ENCODE peak calls at places on chromosomes 16 and 17, in four cellular contexts. G, R, U and O are unnamed samples.

GRCh38 chr17:61385869-61386245 is 13.8 kb upstream of the TBX2 start:
- DNase-seq in G (no peak), R (no peak), U (no peak), O (no peak)

GRCh38 chr17:75130632-75131277 is 787 bp downstream of the NT5C start:
- DNase-seq in G (peak; percentile 69), R (peak; percentile 68), U (peak; percentile 74), O (no peak)

GRCh38 chr17:17033466-17033865 is 8.8 kb upstream of the MPRIP start:
- DNase-seq in G (no peak), R (no peak), U (no peak), O (no peak)

GRCh38 chr17:8057691-8058114 is 18.8 kb downstream of the ALOX15B start:
- DNase-seq in G (peak; percentile 83), R (peak; percentile 75), U (peak; percentile 71), O (peak; percentile 75)

GRCh38 chr17:48484850-48485249 is 46.0 kb downstream of the HOXB1 start:
- DNase-seq in G (peak; percentile 49), R (no peak), U (no peak), O (no peak)

GRCh38 chr17:20116683-20117309 is 107.6 kb downstream of the SPECC1 start:
- DNase-seq in G (peak; percentile 53), R (peak; percentile 49), U (peak; percentile 28), O (no peak)

GRCh38 chr16:74480150-74481029 is 59.1 kb upstream of the CLEC18B start:
- DNase-seq in G (peak; percentile 71), R (no peak), U (peak; percentile 31), O (no peak)

GRCh38 chr16:88616736-88617135 is 21.6 kb upstream of the IL17C start:
- DNase-seq in G (no peak), R (no peak), U (no peak), O (no peak)

GRCh38 chr16:400061-400540 is 1.6 kb upstream of the DECR2 start:
- DNase-seq in G (no peak), R (no peak), U (no peak), O (no peak)

GRCh38 chr17:73191443-73192218 is 1.2 kb upstream of the COG1 start:
- DNase-seq in G (peak; percentile 80), R (peak; percentile 77), U (peak; percentile 74), O (no peak)

GRCh38 chr17:3553419-3554401 is 3.9 kb downstream of the TRPV3 start:
- DNase-seq in G (no peak), R (no peak), U (no peak), O (no peak)

GRCh38 chr17:61248399-61248798 is 151.2 kb upstream of the TBX2 start:
- DNase-seq in G (no peak), R (peak; percentile 30), U (no peak), O (no peak)

GRCh38 chr17:79237448-79238053 is 162.9 kb downstream of the ENGASE start:
- DNase-seq in G (no peak), R (no peak), U (no peak), O (no peak)

DNA sequence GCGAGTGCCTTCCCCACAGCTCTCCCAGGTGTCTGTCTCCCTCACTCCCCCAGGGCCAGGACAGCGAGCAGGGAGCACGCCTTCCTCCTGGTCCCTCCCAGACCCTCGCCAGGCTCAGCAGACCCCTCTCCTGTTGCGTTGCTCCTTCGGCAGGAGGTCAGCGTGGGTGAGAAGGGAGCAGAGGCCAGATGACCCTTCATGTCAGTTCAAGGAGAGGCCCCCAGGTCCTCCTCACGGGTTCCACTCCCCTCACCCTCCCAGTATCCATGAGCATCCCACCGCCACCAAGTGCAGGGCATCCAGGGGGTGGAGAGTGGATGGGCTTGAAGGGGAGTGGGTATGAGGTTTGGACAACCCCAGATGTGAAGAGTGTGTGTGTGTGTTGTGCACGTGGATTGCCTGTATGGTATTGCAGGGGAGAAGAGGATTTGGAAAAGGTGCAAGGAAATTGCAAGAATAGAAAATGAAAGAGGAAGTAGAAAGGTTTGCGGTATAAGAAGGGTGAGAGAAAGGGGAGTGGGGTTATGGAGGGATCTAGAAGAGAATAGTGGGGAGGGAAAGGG is 17.7 kb downstream of the SGCA start:
- DNase-seq in G (no peak), R (no peak), U (no peak), O (no peak)
- TF ChIP-seq TCF7L2 in G (no peak), R (no peak), U (no peak), O (no peak)

DNA sequence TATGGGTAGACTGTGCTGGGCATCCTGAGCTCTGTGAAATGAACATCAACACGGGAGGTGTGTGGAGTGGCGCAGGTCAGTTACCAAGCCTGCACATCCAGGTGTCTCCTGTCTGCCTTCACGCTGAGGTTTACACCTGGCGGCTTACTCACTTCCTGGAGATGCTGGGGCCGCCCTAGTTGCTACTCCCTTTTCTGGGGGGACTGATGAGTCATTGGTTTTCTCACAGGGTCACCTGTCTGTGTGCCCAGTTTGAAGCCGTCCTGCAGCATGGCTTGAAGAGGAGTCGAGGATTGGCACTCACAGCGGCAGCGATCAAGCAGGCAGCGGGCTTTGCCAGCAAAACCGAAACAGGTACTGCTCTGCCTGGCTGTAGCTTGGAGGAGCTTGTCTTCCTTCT is 50.6 kb downstream of the SNX29 start:
- DNase-seq in G (peak; percentile 21), R (no peak), U (no peak), O (no peak)
- H3K4me1 ChIP-seq in G (peaks cover 11% of the 10 kb centered on the region), R (peaks cover 21% of the 10 kb centered on the region), U (no peaks in the 10 kb centered on the region), O (no peaks in the 10 kb centered on the region)

DNA sequence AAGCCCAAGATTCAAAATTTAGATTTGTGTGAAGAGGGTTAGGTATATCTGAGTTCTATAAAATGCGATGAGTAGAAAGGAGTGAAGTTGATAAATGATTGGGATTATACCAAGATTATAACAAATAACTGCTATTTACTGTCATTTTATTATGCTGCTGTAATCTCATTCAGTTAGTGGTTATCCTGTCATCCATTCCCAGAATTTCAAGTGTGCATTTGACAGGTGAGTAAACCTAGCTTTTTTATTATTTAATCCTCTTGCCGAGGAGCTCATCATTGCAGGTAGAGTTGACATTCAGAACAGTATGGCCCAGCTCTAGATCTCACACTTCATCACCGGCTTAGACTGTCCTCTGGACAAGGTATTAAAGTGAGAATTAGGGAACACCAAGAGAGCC is 1146.2 kb downstream of the CDH11 start:
- DNase-seq in G (no peak), R (no peak), U (no peak), O (no peak)
- TF ChIP-seq POLR2AphosphoS5 in G (no peak), R (no peak), U (no peak), O (no peak)

GRCh38 chr17:80783971-80784370 is 207.7 kb upstream of the CHMP6 start:
- DNase-seq in G (no peak), R (no peak), U (no peak), O (no peak)
- TF ChIP-seq TCF7L2 in G (no peak), R (no peak), U (no peak), O (no peak)

GRCh38 chr17:44540246-44541084 is 16.8 kb upstream of the FZD2 start:
- DNase-seq in G (no peak), R (no peak), U (no peak), O (no peak)

GRCh38 chr17:44531019-44531418 is 26.3 kb upstream of the FZD2 start:
- DNase-seq in G (no peak), R (no peak), U (no peak), O (no peak)

GRCh38 chr17:44533533-44534246 is 23.6 kb upstream of the FZD2 start:
- DNase-seq in G (peak; percentile 77), R (peak; percentile 81), U (peak; percentile 92), O (no peak)

GRCh38 chr17:44539664-44540063 is 17.6 kb upstream of the FZD2 start:
- DNase-seq in G (no peak), R (no peak), U (no peak), O (no peak)

DNA sequence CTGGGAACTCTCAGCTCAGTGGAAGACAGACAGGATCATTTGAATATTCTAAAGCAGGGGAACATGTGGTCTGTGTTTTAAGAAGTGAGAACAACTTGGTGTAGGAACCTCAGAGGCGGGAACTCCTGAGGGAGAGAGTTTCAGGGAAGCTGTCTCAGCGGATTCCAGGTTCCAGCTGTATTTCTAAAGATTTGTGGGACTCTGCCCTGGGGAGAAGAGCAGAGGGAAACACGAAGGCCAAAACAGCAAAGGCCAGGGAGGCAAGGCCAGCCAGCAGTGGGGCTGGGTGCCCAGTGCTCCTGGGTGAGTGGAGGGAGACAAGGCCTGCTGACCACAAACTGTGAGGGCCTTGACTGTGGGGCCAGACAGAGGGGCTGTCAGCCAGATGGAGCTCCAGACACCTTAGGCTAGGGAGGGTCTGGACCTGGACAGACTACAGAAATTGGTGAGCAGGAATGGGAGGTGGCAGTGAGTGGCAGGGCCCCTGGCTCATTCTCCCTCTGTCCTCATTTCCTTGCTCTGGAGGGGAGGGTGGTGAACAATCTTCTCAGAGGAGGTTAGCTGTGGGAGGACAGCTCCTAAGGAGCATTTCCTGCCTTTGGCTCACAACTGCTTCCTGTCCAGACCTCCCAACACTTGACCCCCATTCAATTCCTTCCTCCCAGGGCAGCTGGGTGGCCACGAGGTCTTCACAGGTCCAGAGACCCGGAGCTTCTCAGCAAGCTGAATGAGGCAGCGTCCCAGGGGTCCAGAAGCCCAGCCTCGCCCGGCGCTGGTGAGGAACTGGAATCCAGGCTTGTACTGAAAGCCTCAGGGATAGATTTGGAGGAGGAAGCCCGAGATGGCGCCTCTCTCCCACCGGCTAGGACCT is 21.0 kb upstream of the FZD2 start:
- DNase-seq in G (no peak), R (no peak), U (no peak), O (no peak)
- H3K4me1 ChIP-seq in G (peaks cover 6% of the 10 kb centered on the region), R (peaks cover 16% of the 10 kb centered on the region), U (peaks cover 16% of the 10 kb centered on the region), O (peaks cover 19% of the 10 kb centered on the region)

DNA sequence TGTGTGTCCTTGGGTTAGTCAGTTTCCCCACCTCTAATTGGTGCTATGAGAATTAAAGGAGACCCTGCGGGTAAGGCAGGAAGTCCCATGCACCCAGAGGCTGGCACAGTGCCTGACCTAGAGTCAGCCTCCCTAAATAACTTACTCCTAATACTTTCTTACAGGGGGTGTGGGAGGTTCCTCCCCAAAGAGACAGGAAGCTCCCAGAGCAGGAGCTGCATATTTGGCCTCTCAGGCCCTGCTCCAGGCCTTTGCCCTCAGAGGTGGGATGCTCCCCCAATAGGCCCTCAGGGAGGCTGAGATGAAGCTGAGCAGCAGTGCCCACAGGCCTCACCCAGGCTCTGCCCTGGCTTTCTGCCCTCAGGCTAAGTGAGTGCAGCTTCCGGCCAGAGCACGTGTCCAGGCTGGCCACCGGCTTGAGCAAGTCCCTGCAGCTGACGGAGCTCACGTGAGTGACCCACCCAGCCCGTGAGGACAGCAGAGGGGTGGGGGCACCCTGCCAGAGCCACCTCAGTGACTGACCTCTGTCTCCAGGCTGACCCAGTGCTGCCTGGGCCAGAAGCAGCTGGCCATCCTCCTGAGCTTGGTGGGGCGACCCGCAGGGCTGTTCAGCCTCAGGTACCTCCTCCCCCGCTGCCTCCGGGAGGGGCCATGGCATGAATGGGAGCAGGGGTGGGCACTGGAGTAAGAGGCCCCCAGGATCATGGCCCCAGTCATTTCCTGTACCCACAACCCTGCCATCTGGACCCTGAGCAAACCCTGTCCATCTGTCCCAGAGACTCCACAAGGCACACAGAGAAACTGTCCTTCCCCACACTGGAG is 31.1 kb upstream of the CPNE2 start:
- DNase-seq in G (no peak), R (peak; percentile 37), U (no peak), O (no peak)
- TF ChIP-seq POLR2AphosphoS5 in G (no peak), R (no peak), U (no peak), O (no peak)

DNA sequence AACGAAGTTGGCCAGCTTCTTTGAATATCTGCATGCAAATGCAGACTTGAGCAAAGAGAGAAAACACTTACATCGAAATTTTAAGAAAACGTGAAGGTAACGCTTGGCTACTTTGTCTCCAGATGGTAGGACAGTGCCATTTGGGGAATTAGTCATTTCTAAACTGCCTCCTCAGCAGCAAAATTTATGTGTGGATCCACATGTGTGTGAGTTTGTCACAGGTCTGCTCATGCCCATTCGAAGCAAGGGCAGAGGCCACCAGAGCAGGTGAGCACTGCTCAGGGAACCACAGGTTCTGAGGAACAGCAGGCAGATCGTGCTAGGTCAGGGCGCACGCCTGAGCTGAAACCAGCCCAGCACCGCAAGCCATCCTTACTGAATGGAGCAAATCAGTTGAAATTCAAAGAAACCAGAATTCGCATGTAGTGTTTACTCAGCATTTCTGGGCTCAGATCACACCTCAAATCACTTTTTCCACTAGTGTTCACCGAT is 80.1 kb downstream of the SOCS1 start:
- DNase-seq in G (no peak), R (no peak), U (no peak), O (no peak)
- TF ChIP-seq TCF7L2 in G (no peak), R (no peak), U (no peak), O (no peak)